ENCODE peak calls at places on chromosomes 13 and 19, in four cellular contexts. S is CD8-positive, alpha-beta T cell; K is kidney epithelial cell; N is left ventricle myocardium inferior. F is an unnamed sample.

GRCh38 chr19:49637865-49638350 is 2.0 kb downstream of the RRAS start:
- DNase-seq in N (peak), K (no peak), S (no peak), F (peak)

GRCh38 chr19:51511353-51511752 is 9.8 kb upstream of the SIGLEC12 start:
- DNase-seq in K (no peak), N (no peak), S (no peak), F (no peak)

GRCh38 chr13:114099918-114100445 is 32.4 kb downstream of the RASA3 start:
- DNase-seq in K (no peak), N (no peak), S (no peak), F (peak)

GRCh38 chr19:7355151-7355845 is 6.6 kb downstream of the ARHGEF18 start:
- DNase-seq in S (no peak), N (no peak), K (no peak), F (no peak)

GRCh38 chr13:67200183-67200582 is 30.0 kb downstream of the PCDH9 start:
- DNase-seq in N (no peak), K (no peak), S (no peak), F (no peak)

GRCh38 chr19:4301590-4302237 is 475 bp downstream of the TMIGD2 start:
- DNase-seq in N (no peak), K (no peak), S (no peak), F (no peak)

GRCh38 chr19:18898081-18898532 is 2.1 kb upstream of the CERS1 start:
- DNase-seq in K (no peak), N (no peak), S (no peak), F (no peak)

GRCh38 chr13:25103711-25104110 is 7.8 kb downstream of the PABPC3 start:
- DNase-seq in K (no peak), N (no peak), S (no peak), F (no peak)

GRCh38 chr19:46487802-46488445 is 7.7 kb downstream of the PNMA8B start:
- DNase-seq in N (peak), S (peak), K (no peak), F (peak)

GRCh38 chr19:49512970-49513745 is 697 bp downstream of the FCGRT start:
- DNase-seq in S (no peak), K (no peak), N (peak), F (no peak)

GRCh38 chr19:48461982-48462655 is 6.7 kb downstream of the KCNJ14 start:
- DNase-seq in K (no peak), S (no peak), N (no peak), F (no peak)

GRCh38 chr13:52070929-52071523 is 46.5 kb downstream of the UTP14C start:
- DNase-seq in K (no peak), N (no peak), S (no peak), F (no peak)

GRCh38 chr13:27792393-27793218 is at the start of gene GSX1:
- DNase-seq in N (peak), K (peak), S (peak), F (no peak)

GRCh38 chr13:39353988-39354387 is 249.0 kb downstream of the LHFPL6 start:
- DNase-seq in N (no peak), K (no peak), S (no peak), F (no peak)

GRCh38 chr13:93225610-93226009 is 997 bp upstream of the GPC6 start:
- DNase-seq in S (no peak), K (no peak), N (no peak), F (no peak)

GRCh38 chr13:93224545-93224944 is 2.1 kb upstream of the GPC6 start:
- DNase-seq in S (no peak), N (no peak), K (no peak), F (no peak)

GRCh38 chr13:93227280-93227905 is 786 bp downstream of the GPC6 start:
- DNase-seq in S (no peak), N (no peak), K (peak), F (no peak)

GRCh38 chr13:93226623-93227279 is at the start of gene GPC6:
- DNase-seq in K (peak), S (no peak), N (no peak), F (no peak)

GRCh38 chr13:93226065-93226622 is 463 bp upstream of the GPC6 start:
- DNase-seq in S (no peak), K (peak), N (no peak), F (no peak)
- H3K4me3 ChIP-seq in S (no peak), K (peak), N (peak), F (peak)

GRCh38 chr19:39943586-39943985 is 9.2 kb upstream of the FCGBP start:
- DNase-seq in K (no peak), N (no peak), S (peak), F (no peak)

GRCh38 chr19:39940221-39940833 is 5.9 kb upstream of the FCGBP start:
- DNase-seq in N (no peak), K (no peak), S (no peak), F (no peak)

GRCh38 chr19:39937792-39938191 is 3.4 kb upstream of the FCGBP start:
- DNase-seq in S (no peak), N (no peak), K (no peak), F (no peak)

GRCh38 chr19:39941151-39941550 is 6.7 kb upstream of the FCGBP start:
- DNase-seq in K (no peak), S (peak), N (no peak), F (no peak)

DNA sequence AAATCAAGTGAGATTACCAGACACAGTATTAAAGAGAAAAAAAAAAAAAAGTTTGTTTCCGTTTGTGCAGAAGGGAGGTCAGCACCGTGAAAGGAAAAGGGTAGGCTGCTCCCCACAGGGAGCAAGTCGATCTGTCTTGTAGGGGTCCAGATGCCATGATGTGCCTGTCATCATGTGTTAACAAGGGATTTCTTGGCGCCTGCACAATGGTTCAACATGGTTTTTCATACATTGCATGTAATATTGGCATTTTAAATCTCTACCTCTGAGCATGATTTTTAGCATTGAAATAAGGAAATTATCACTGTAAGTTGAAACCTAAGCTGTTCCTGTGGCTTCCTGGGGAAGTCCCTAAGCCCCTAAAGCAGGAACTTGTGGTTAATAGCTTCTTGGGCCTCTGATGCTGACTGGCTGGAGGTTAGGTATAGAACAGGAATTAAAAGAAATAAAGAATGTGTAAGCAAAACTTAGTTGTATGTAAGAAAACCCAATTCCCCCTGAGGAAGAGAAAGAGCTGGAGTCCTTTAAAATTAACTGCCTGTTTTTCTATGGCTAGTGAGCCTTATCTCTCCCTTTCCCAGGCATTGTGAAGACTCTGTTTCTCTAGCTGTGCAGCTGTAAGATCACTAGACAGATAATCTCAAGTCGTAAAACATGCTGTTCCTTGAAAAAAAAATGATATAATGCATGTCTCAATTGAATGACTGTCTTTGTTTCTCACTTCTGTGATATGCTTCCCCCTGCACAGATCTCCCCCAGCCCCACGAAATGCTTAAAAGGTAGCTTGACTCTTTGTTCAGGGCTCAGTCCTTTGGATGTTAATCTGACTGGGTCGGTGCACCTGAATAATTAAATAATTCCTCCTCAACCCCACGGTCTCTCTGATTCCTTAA is 7.4 kb upstream of the FCGBP start:
- DNase-seq in S (peak), N (no peak), K (no peak), F (no peak)
- H3K4me3 ChIP-seq in S (peak), N (no peak), K (no peak), F (no peak)

DNA sequence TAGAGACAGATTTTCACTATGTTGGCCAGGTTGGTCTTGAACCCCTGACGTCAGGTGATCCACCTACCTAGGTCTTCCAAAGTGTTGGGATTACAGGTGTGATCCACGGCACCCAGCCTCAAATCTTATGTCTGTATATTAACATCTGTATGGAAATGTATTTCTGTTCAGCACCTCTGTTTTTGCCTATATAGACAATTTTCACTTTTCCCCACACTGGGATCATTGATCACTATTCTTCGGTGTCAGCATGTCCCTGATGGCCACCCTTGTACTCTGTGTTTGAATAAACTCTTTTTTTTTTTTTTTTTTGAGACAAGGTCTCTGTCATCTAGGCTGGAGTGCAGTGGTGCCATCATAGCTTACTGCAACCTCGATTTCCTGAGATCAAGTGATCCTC is 3.2 kb upstream of the ZNF627 start:
- DNase-seq in K (no peak), N (no peak), S (no peak), F (no peak)
- H3K4me3 ChIP-seq in K (no peak), N (no peak), S (no peak), F (no peak)

GRCh38 chr19:55658846-55659459 is 4.1 kb downstream of the U2AF2 start:
- DNase-seq in N (no peak), K (no peak), S (no peak), F (no peak)
- H3K4me3 ChIP-seq in N (peak), K (no peak), S (no peak), F (no peak)

DNA sequence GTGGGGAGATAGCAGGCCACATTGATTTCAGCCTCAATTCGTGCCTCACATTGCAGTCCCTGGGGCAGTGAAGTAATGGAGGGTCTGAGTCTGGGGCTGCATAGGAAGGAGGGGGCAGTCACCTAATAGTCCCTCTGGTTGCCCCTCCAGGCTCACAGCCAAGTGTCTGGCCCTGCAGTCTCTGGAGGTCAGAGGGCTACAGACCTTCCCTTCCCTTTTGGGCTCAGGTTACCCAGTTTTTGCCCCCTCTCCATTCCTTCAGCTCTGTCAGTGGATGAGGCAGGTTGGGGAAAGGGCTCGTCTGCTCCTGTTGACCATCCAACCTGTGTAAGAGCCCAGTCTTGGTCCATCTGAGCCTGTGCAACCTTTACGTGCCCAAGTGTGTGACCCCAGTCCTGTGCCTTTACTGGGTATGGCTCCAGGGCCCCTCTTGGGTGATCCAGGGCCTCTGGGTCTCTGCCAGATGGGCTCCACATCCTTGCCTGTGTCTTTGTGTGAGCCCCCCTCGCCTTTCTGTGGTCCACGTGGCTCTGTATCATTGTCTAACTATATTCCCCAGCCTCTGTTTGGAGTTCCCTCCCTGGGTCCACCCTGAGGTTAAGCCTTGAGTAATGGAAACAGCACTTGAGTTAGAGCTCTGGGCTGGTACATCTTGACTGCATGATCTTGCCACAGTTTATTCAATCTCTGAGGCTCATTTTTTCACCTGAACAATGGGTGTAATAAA is 13.1 kb downstream of the CIC start:
- DNase-seq in K (no peak), N (no peak), S (no peak), F (no peak)
- H3K4me3 ChIP-seq in K (no peak), N (peak), S (no peak), F (peak)

GRCh38 chr19:36747750-36748149 is 24.9 kb downstream of the ZNF850 start:
- DNase-seq in K (no peak), S (no peak), N (no peak), F (no peak)
- H3K4me3 ChIP-seq in K (no peak), S (no peak), N (no peak), F (no peak)

GRCh38 chr19:1467512-1468273 is 11.3 kb downstream of the C19orf25 start:
- DNase-seq in N (no peak), S (no peak), K (no peak), F (no peak)

GRCh38 chr19:1470864-1471513 is 8.0 kb downstream of the C19orf25 start:
- DNase-seq in K (no peak), S (no peak), N (no peak), F (no peak)

GRCh38 chr19:1469936-1470863 is 8.8 kb downstream of the C19orf25 start:
- DNase-seq in K (no peak), S (peak), N (peak), F (no peak)

GRCh38 chr19:1468274-1469199 is 10.5 kb downstream of the C19orf25 start:
- DNase-seq in N (no peak), S (no peak), K (no peak), F (no peak)

DNA sequence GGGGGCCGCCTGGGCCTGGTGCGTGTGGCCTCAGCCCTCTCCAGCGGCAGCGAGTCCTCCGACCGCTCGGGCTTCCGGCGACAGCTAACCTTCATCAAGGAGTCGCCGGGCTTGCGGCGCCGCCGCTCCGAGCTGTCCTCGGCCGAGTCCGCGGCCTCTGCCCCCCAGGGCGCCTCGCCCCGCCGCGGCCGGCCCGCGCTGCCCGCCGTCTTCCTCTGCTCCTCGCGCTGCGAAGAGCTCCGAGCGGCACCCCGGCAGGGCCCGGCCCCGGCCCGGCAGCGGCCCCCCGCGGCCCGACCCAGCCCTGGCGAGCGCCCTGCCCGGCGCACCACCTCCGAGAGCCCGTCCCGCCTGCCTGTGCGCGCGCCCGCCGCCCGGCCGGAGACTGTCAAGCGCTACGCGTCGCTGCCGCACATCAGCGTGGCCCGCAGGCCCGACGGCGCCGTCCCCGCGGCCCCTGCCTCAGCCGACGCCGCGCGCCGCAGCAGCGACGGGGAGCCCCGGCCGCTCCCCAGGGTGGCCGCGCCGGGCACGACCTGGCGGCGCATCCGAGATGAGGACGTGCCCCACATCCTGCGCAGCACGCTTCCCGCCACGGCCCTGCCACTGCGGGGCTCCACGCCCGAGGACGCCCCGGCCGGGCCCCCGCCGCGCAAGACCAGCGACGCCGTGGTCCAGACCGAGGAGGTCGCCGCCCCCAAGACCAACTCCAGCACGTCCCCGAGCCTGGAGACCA is 9.6 kb downstream of the C19orf25 start:
- DNase-seq in S (no peak), K (no peak), N (no peak), F (no peak)
- H3K4me3 ChIP-seq in S (peak), K (no peak), N (peak), F (peak)

GRCh38 chr19:29417048-29417447 is 108.7 kb upstream of the VSTM2B start:
- DNase-seq in S (no peak), N (no peak), K (no peak), F (no peak)
- H3K4me3 ChIP-seq in S (no peak), N (no peak), K (no peak), F (no peak)

F was measured in right atrium auricular region.